ENCODE peak calls at places on chromosomes 4 and X, in six cellular contexts. One of them, this sample, is unnamed.

GRCh38 chr4:53592128-53592527 is 842 bp upstream of the LNX1 start:
- DNase-seq in hepatic stellate cell: no peak
- DNase-seq in EL: no peak
- DNase-seq in activated T-cell treated with anti-CD3 and anti-CD28 coated beads, Interleukin-2, amount 50 U/mL, for 4 hours: no peak
- DNase-seq in NCI-H2029 treated with DMSO at 0.1 percent for 48 hours: no peak
- DNase-seq in right cardiac atrium: no peak
- DNase-seq in this sample: no peak

GRCh38 chrX:153511784-153512500 is 5.5 kb upstream of the ATP2B3 start:
- DNase-seq in hepatic stellate cell: no peak
- DNase-seq in EL: no peak
- DNase-seq in activated T-cell treated with anti-CD3 and anti-CD28 coated beads, Interleukin-2, amount 50 U/mL, for 4 hours: no peak
- DNase-seq in NCI-H2029 treated with DMSO at 0.1 percent for 48 hours: no peak
- DNase-seq in right cardiac atrium: no peak
- DNase-seq in this sample: peak; percentile 70

GRCh38 chr4:116829187-116829586 is 256.2 kb downstream of the TRAM1L1 start:
- DNase-seq in hepatic stellate cell: no peak
- DNase-seq in EL: no peak
- DNase-seq in activated T-cell treated with anti-CD3 and anti-CD28 coated beads, Interleukin-2, amount 50 U/mL, for 4 hours: no peak
- DNase-seq in NCI-H2029 treated with DMSO at 0.1 percent for 48 hours: no peak
- DNase-seq in right cardiac atrium: no peak
- DNase-seq in this sample: peak; percentile 1

GRCh38 chr4:7412586-7412975 is 22.1 kb downstream of the PSAPL1 start:
- DNase-seq in hepatic stellate cell: no peak
- DNase-seq in EL: no peak
- DNase-seq in activated T-cell treated with anti-CD3 and anti-CD28 coated beads, Interleukin-2, amount 50 U/mL, for 4 hours: peak; percentile 1
- DNase-seq in NCI-H2029 treated with DMSO at 0.1 percent for 48 hours: no peak
- DNase-seq in right cardiac atrium: peak; percentile 45
- DNase-seq in this sample: no peak

GRCh38 chr4:20901851-20902250 is 201.6 kb downstream of the PACRGL start:
- DNase-seq in hepatic stellate cell: no peak
- DNase-seq in EL: no peak
- DNase-seq in activated T-cell treated with anti-CD3 and anti-CD28 coated beads, Interleukin-2, amount 50 U/mL, for 4 hours: no peak
- DNase-seq in NCI-H2029 treated with DMSO at 0.1 percent for 48 hours: no peak
- DNase-seq in right cardiac atrium: no peak
- DNase-seq in this sample: no peak

GRCh38 chr4:1683371-1683902 is 676 bp downstream of the FAM53A start:
- DNase-seq in hepatic stellate cell: peak; percentile 81
- DNase-seq in EL: peak; percentile 83
- DNase-seq in activated T-cell treated with anti-CD3 and anti-CD28 coated beads, Interleukin-2, amount 50 U/mL, for 4 hours: no peak
- DNase-seq in NCI-H2029 treated with DMSO at 0.1 percent for 48 hours: no peak
- DNase-seq in right cardiac atrium: peak; percentile 62
- DNase-seq in this sample: no peak

GRCh38 chr4:8915201-8916200 is 43.9 kb upstream of the HMX1 start:
- DNase-seq in hepatic stellate cell: peak; percentile 1
- DNase-seq in EL: no peak
- DNase-seq in activated T-cell treated with anti-CD3 and anti-CD28 coated beads, Interleukin-2, amount 50 U/mL, for 4 hours: no peak
- DNase-seq in NCI-H2029 treated with DMSO at 0.1 percent for 48 hours: no peak
- DNase-seq in right cardiac atrium: no peak
- DNase-seq in this sample: no peak

GRCh38 chr4:180810581-180810980 is 1432.6 kb upstream of the TENM3 start:
- DNase-seq in hepatic stellate cell: no peak
- DNase-seq in EL: no peak
- DNase-seq in activated T-cell treated with anti-CD3 and anti-CD28 coated beads, Interleukin-2, amount 50 U/mL, for 4 hours: no peak
- DNase-seq in NCI-H2029 treated with DMSO at 0.1 percent for 48 hours: no peak
- DNase-seq in right cardiac atrium: no peak
- DNase-seq in this sample: no peak

GRCh38 chrX:108396188-108396885 is 41.9 kb downstream of the COL4A6 start:
- DNase-seq in hepatic stellate cell: no peak
- DNase-seq in EL: peak; percentile 43
- DNase-seq in activated T-cell treated with anti-CD3 and anti-CD28 coated beads, Interleukin-2, amount 50 U/mL, for 4 hours: no peak
- DNase-seq in NCI-H2029 treated with DMSO at 0.1 percent for 48 hours: no peak
- DNase-seq in right cardiac atrium: no peak
- DNase-seq in this sample: no peak

GRCh38 chrX:39883664-39884063 is 214.1 kb downstream of the BCOR start:
- DNase-seq in hepatic stellate cell: no peak
- DNase-seq in EL: no peak
- DNase-seq in activated T-cell treated with anti-CD3 and anti-CD28 coated beads, Interleukin-2, amount 50 U/mL, for 4 hours: peak; percentile 24
- DNase-seq in NCI-H2029 treated with DMSO at 0.1 percent for 48 hours: no peak
- DNase-seq in right cardiac atrium: no peak
- DNase-seq in this sample: no peak

GRCh38 chr4:114057746-114058145 is 78.3 kb upstream of the ARSJ start:
- DNase-seq in hepatic stellate cell: no peak
- DNase-seq in EL: no peak
- DNase-seq in activated T-cell treated with anti-CD3 and anti-CD28 coated beads, Interleukin-2, amount 50 U/mL, for 4 hours: no peak
- DNase-seq in NCI-H2029 treated with DMSO at 0.1 percent for 48 hours: no peak
- DNase-seq in right cardiac atrium: no peak
- DNase-seq in this sample: peak; percentile 7

GRCh38 chrX:84339507-84340364 is 151.7 kb upstream of the RPS6KA6 start:
- DNase-seq in hepatic stellate cell: no peak
- DNase-seq in EL: peak; percentile 18
- DNase-seq in activated T-cell treated with anti-CD3 and anti-CD28 coated beads, Interleukin-2, amount 50 U/mL, for 4 hours: no peak
- DNase-seq in NCI-H2029 treated with DMSO at 0.1 percent for 48 hours: peak; percentile 12
- DNase-seq in right cardiac atrium: no peak
- DNase-seq in this sample: peak; percentile 22

GRCh38 chr4:112514449-112515277 is 1.3 kb downstream of the NEUROG2 start:
- DNase-seq in hepatic stellate cell: no peak
- DNase-seq in EL: peak; percentile 26
- DNase-seq in activated T-cell treated with anti-CD3 and anti-CD28 coated beads, Interleukin-2, amount 50 U/mL, for 4 hours: no peak
- DNase-seq in NCI-H2029 treated with DMSO at 0.1 percent for 48 hours: no peak
- DNase-seq in right cardiac atrium: no peak
- DNase-seq in this sample: no peak

GRCh38 chr4:156889616-156890594 is 81.7 kb downstream of the PDGFC start:
- DNase-seq in hepatic stellate cell: no peak
- DNase-seq in EL: peak; percentile 21
- DNase-seq in activated T-cell treated with anti-CD3 and anti-CD28 coated beads, Interleukin-2, amount 50 U/mL, for 4 hours: no peak
- DNase-seq in NCI-H2029 treated with DMSO at 0.1 percent for 48 hours: no peak
- DNase-seq in right cardiac atrium: peak; percentile 72
- DNase-seq in this sample: no peak

GRCh38 chrX:44675364-44676024 is 132.8 kb upstream of the FUNDC1 start:
- DNase-seq in hepatic stellate cell: peak; percentile 7
- DNase-seq in EL: peak; percentile 85
- DNase-seq in activated T-cell treated with anti-CD3 and anti-CD28 coated beads, Interleukin-2, amount 50 U/mL, for 4 hours: no peak
- DNase-seq in NCI-H2029 treated with DMSO at 0.1 percent for 48 hours: no peak
- DNase-seq in right cardiac atrium: peak; percentile 48
- DNase-seq in this sample: peak; percentile 90

GRCh38 chr4:1376391-1376840 is 29.4 kb downstream of the UVSSA start:
- DNase-seq in hepatic stellate cell: no peak
- DNase-seq in EL: no peak
- DNase-seq in activated T-cell treated with anti-CD3 and anti-CD28 coated beads, Interleukin-2, amount 50 U/mL, for 4 hours: no peak
- DNase-seq in NCI-H2029 treated with DMSO at 0.1 percent for 48 hours: no peak
- DNase-seq in right cardiac atrium: no peak
- DNase-seq in this sample: no peak

GRCh38 chrX:9430346-9430745 is 34.5 kb upstream of the TBL1X start:
- DNase-seq in hepatic stellate cell: no peak
- DNase-seq in EL: no peak
- DNase-seq in activated T-cell treated with anti-CD3 and anti-CD28 coated beads, Interleukin-2, amount 50 U/mL, for 4 hours: no peak
- DNase-seq in NCI-H2029 treated with DMSO at 0.1 percent for 48 hours: no peak
- DNase-seq in right cardiac atrium: no peak
- DNase-seq in this sample: no peak

GRCh38 chrX:13659057-13659456 is 6.1 kb downstream of the TCEANC start:
- DNase-seq in hepatic stellate cell: no peak
- DNase-seq in EL: peak; percentile 39
- DNase-seq in activated T-cell treated with anti-CD3 and anti-CD28 coated beads, Interleukin-2, amount 50 U/mL, for 4 hours: no peak
- DNase-seq in NCI-H2029 treated with DMSO at 0.1 percent for 48 hours: no peak
- DNase-seq in right cardiac atrium: no peak
- DNase-seq in this sample: no peak

GRCh38 chr4:145440292-145441007 is 41.2 kb upstream of the SMAD1 start:
- DNase-seq in hepatic stellate cell: no peak
- DNase-seq in EL: no peak
- DNase-seq in activated T-cell treated with anti-CD3 and anti-CD28 coated beads, Interleukin-2, amount 50 U/mL, for 4 hours: no peak
- DNase-seq in NCI-H2029 treated with DMSO at 0.1 percent for 48 hours: no peak
- DNase-seq in right cardiac atrium: no peak
- DNase-seq in this sample: no peak

GRCh38 chrX:70921709-70922352 is 9.1 kb downstream of the SLC7A3 start:
- DNase-seq in hepatic stellate cell: no peak
- DNase-seq in EL: no peak
- DNase-seq in activated T-cell treated with anti-CD3 and anti-CD28 coated beads, Interleukin-2, amount 50 U/mL, for 4 hours: no peak
- DNase-seq in NCI-H2029 treated with DMSO at 0.1 percent for 48 hours: no peak
- DNase-seq in right cardiac atrium: no peak
- DNase-seq in this sample: no peak

GRCh38 chrX:153565996-153566580 is 32.9 kb downstream of the CCNQ start:
- DNase-seq in hepatic stellate cell: no peak
- DNase-seq in EL: no peak
- DNase-seq in activated T-cell treated with anti-CD3 and anti-CD28 coated beads, Interleukin-2, amount 50 U/mL, for 4 hours: no peak
- DNase-seq in NCI-H2029 treated with DMSO at 0.1 percent for 48 hours: no peak
- DNase-seq in right cardiac atrium: no peak
- DNase-seq in this sample: no peak

GRCh38 chr4:153337686-153338085 is 6.8 kb upstream of the MND1 start:
- DNase-seq in hepatic stellate cell: no peak
- DNase-seq in EL: no peak
- DNase-seq in activated T-cell treated with anti-CD3 and anti-CD28 coated beads, Interleukin-2, amount 50 U/mL, for 4 hours: no peak
- DNase-seq in NCI-H2029 treated with DMSO at 0.1 percent for 48 hours: no peak
- DNase-seq in right cardiac atrium: no peak
- DNase-seq in this sample: no peak

GRCh38 chrX:8684201-8684600 is 47.7 kb downstream of the ANOS1 start:
- DNase-seq in hepatic stellate cell: no peak
- DNase-seq in EL: no peak
- DNase-seq in activated T-cell treated with anti-CD3 and anti-CD28 coated beads, Interleukin-2, amount 50 U/mL, for 4 hours: no peak
- DNase-seq in NCI-H2029 treated with DMSO at 0.1 percent for 48 hours: no peak
- DNase-seq in right cardiac atrium: no peak
- DNase-seq in this sample: no peak

GRCh38 chr4:41853973-41854372 is 81.3 kb upstream of the TMEM33 start:
- DNase-seq in hepatic stellate cell: no peak
- DNase-seq in EL: no peak
- DNase-seq in activated T-cell treated with anti-CD3 and anti-CD28 coated beads, Interleukin-2, amount 50 U/mL, for 4 hours: no peak
- DNase-seq in NCI-H2029 treated with DMSO at 0.1 percent for 48 hours: no peak
- DNase-seq in right cardiac atrium: no peak
- DNase-seq in this sample: no peak

GRCh38 chr4:112031712-112032328 is 113.4 kb upstream of the FAM241A start:
- DNase-seq in hepatic stellate cell: peak; percentile 22
- DNase-seq in EL: peak; percentile 58
- DNase-seq in activated T-cell treated with anti-CD3 and anti-CD28 coated beads, Interleukin-2, amount 50 U/mL, for 4 hours: no peak
- DNase-seq in NCI-H2029 treated with DMSO at 0.1 percent for 48 hours: peak; percentile 18
- DNase-seq in right cardiac atrium: no peak
- DNase-seq in this sample: peak; percentile 46

GRCh38 chr4:3639613-3640586 is 107.7 kb upstream of the LRPAP1 start:
- DNase-seq in hepatic stellate cell: no peak
- DNase-seq in EL: no peak
- DNase-seq in activated T-cell treated with anti-CD3 and anti-CD28 coated beads, Interleukin-2, amount 50 U/mL, for 4 hours: no peak
- DNase-seq in NCI-H2029 treated with DMSO at 0.1 percent for 48 hours: no peak
- DNase-seq in right cardiac atrium: no peak
- DNase-seq in this sample: no peak

GRCh38 chrX:10617964-10618342 is 2.4 kb downstream of the MID1 start:
- DNase-seq in hepatic stellate cell: no peak
- DNase-seq in EL: peak; percentile 69
- DNase-seq in activated T-cell treated with anti-CD3 and anti-CD28 coated beads, Interleukin-2, amount 50 U/mL, for 4 hours: no peak
- DNase-seq in NCI-H2029 treated with DMSO at 0.1 percent for 48 hours: peak; percentile 14
- DNase-seq in right cardiac atrium: no peak
- DNase-seq in this sample: no peak

GRCh38 chrX:41468647-41469323 is 21.6 kb downstream of the NYX start:
- DNase-seq in hepatic stellate cell: no peak
- DNase-seq in EL: no peak
- DNase-seq in activated T-cell treated with anti-CD3 and anti-CD28 coated beads, Interleukin-2, amount 50 U/mL, for 4 hours: no peak
- DNase-seq in NCI-H2029 treated with DMSO at 0.1 percent for 48 hours: peak; percentile 86
- DNase-seq in right cardiac atrium: no peak
- DNase-seq in this sample: peak; percentile 26

GRCh38 chr4:90060039-90060438 is 67.2 kb upstream of the CCSER1 start:
- DNase-seq in hepatic stellate cell: no peak
- DNase-seq in EL: no peak
- DNase-seq in activated T-cell treated with anti-CD3 and anti-CD28 coated beads, Interleukin-2, amount 50 U/mL, for 4 hours: no peak
- DNase-seq in NCI-H2029 treated with DMSO at 0.1 percent for 48 hours: no peak
- DNase-seq in right cardiac atrium: no peak
- DNase-seq in this sample: no peak

GRCh38 chrX:54173791-54174190 is 9.3 kb downstream of the FAM120C start:
- DNase-seq in hepatic stellate cell: no peak
- DNase-seq in EL: no peak
- DNase-seq in activated T-cell treated with anti-CD3 and anti-CD28 coated beads, Interleukin-2, amount 50 U/mL, for 4 hours: no peak
- DNase-seq in NCI-H2029 treated with DMSO at 0.1 percent for 48 hours: no peak
- DNase-seq in right cardiac atrium: no peak
- DNase-seq in this sample: no peak

GRCh38 chrX:9595131-9595530 is 130.3 kb downstream of the TBL1X start:
- DNase-seq in hepatic stellate cell: peak; percentile 31
- DNase-seq in EL: peak; percentile 50
- DNase-seq in activated T-cell treated with anti-CD3 and anti-CD28 coated beads, Interleukin-2, amount 50 U/mL, for 4 hours: no peak
- DNase-seq in NCI-H2029 treated with DMSO at 0.1 percent for 48 hours: no peak
- DNase-seq in right cardiac atrium: no peak
- DNase-seq in this sample: no peak

GRCh38 chr4:110483516-110483915 is 7.6 kb downstream of the ENPEP start:
- DNase-seq in hepatic stellate cell: no peak
- DNase-seq in EL: no peak
- DNase-seq in activated T-cell treated with anti-CD3 and anti-CD28 coated beads, Interleukin-2, amount 50 U/mL, for 4 hours: no peak
- DNase-seq in NCI-H2029 treated with DMSO at 0.1 percent for 48 hours: no peak
- DNase-seq in right cardiac atrium: no peak
- DNase-seq in this sample: no peak

GRCh38 chr4:142840516-142841123 is 5.5 kb downstream of the INPP4B start:
- DNase-seq in hepatic stellate cell: no peak
- DNase-seq in EL: peak; percentile 39
- DNase-seq in activated T-cell treated with anti-CD3 and anti-CD28 coated beads, Interleukin-2, amount 50 U/mL, for 4 hours: no peak
- DNase-seq in NCI-H2029 treated with DMSO at 0.1 percent for 48 hours: no peak
- DNase-seq in right cardiac atrium: no peak
- DNase-seq in this sample: peak; percentile 2

GRCh38 chr4:7389101-7389701 is 45.5 kb downstream of the PSAPL1 start:
- DNase-seq in hepatic stellate cell: no peak
- DNase-seq in EL: no peak
- DNase-seq in activated T-cell treated with anti-CD3 and anti-CD28 coated beads, Interleukin-2, amount 50 U/mL, for 4 hours: no peak
- DNase-seq in NCI-H2029 treated with DMSO at 0.1 percent for 48 hours: no peak
- DNase-seq in right cardiac atrium: peak; percentile 41
- DNase-seq in this sample: no peak

GRCh38 chrX:143788265-143788664 is 67.7 kb upstream of the SPANXN2 start:
- DNase-seq in hepatic stellate cell: no peak
- DNase-seq in EL: peak; percentile 0
- DNase-seq in activated T-cell treated with anti-CD3 and anti-CD28 coated beads, Interleukin-2, amount 50 U/mL, for 4 hours: no peak
- DNase-seq in NCI-H2029 treated with DMSO at 0.1 percent for 48 hours: no peak
- DNase-seq in right cardiac atrium: no peak
- DNase-seq in this sample: peak; percentile 2